ENCODE peak calls at places on chromosome 20, in seven cellular contexts. T is HepG2, X is K562, D is GM12878, J is H1, N is HCT116, Q is SK-N-SH. V is an unnamed sample.

GRCh38 chr20:54624701-54625472 is 149.5 kb downstream of the DOK5 start:
- DNase-seq in T (no peak), Q (no peak), N (no peak), X (no peak), D (no peak), J (no peak), V (no peak)

GRCh38 chr20:37845878-37846277 is 57.0 kb upstream of the VSTM2L start:
- DNase-seq in Q (no peak), J (no peak), N (no peak), T (no peak), D (no peak), X (no peak), V (no peak)

GRCh38 chr20:62064788-62065668 is 653 bp downstream of the TAF4 start:
- DNase-seq in X (peak), J (no peak), T (no peak), D (no peak), N (no peak), Q (peak), V (no peak)

GRCh38 chr20:17538517-17539170 is 7.5 kb upstream of the BFSP1 start:
- DNase-seq in X (peak), T (no peak), N (no peak), J (no peak), Q (no peak), D (peak), V (no peak)

GRCh38 chr20:32585011-32585518 is at the start of gene NOL4L:
- DNase-seq in Q (peak), D (no peak), T (no peak), X (peak), J (peak), N (no peak), V (no peak)

GRCh38 chr20:4059631-4060030 is 44.3 kb upstream of the RNF24 start:
- DNase-seq in D (no peak), N (no peak), J (no peak), X (no peak), T (no peak), Q (no peak), V (no peak)

GRCh38 chr20:57680131-57680716 is 29.6 kb downstream of the PMEPA1 start:
- DNase-seq in Q (no peak), N (no peak), T (no peak), D (peak), X (no peak), J (no peak), V (no peak)

GRCh38 chr20:8670207-8670899 is 398.5 kb upstream of the PLCB4 start:
- DNase-seq in T (no peak), J (no peak), Q (no peak), N (no peak), X (no peak), D (no peak), V (no peak)

GRCh38 chr20:36848078-36848660 is 27.8 kb upstream of the TLDC2 start:
- DNase-seq in Q (no peak), J (no peak), X (no peak), D (no peak), T (no peak), N (no peak), V (no peak)

GRCh38 chr20:33736962-33737361 is 5.2 kb downstream of the ZNF341 start:
- DNase-seq in X (no peak), Q (no peak), N (no peak), T (no peak), D (no peak), J (no peak), V (no peak)

GRCh38 chr20:33730946-33731692 is 677 bp upstream of the ZNF341 start:
- DNase-seq in Q (no peak), T (no peak), X (no peak), N (no peak), D (no peak), J (no peak), V (no peak)

GRCh38 chr20:33731693-33732165 is at the start of gene ZNF341:
- DNase-seq in X (peak), Q (peak), T (peak), J (peak), N (peak), D (peak), V (no peak)

GRCh38 chr20:33732166-33732970 is 572 bp downstream of the ZNF341 start:
- DNase-seq in Q (no peak), N (peak), T (peak), J (peak), X (peak), D (peak), V (no peak)

DNA sequence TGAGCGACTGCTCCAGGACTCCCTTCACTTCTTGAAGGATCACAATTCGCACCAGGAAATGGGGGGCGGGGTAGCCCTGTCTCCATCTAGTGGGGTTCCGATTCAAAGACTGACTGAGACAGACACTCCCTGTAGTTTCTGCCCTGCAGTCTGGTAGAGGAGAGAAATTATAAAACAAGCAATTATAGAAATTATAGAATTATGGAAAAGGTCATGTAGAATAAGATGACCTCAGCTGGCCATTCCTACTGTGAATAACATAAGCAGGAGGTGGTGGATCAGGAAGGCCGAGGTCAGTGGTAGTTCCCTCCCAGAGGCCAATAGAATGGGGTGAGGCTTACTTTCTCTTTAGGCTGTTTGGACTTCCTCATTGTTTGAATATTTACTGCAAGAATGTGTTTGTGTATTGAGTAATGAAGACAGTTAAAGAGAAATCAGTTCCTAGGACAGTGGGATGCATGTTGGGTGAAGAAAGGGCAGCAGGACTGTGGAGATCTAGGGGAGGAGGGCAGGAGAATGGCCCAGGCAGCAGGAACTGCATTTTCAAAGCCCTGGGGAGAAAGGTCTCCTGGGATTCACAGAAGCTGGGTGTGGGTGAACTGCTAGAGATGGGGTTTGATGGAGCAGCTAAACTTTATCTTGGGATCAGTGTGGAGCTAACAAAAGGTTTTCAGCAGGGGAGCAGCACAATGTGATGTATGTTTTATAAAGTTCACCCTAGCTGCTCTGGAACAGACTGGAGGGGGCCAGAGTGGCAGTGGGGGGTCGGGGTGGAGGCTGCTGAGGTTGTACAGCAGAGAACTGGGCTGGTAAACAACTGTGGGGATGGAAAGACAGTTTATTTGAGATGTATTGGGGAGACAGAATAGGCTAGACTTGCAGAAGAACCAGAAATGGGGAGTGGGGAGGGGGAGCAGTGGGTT is 2.1 kb downstream of the ZNF341 start:
- DNase-seq in Q (no peak), N (no peak), J (peak), X (no peak), T (peak), D (peak), V (no peak)
- TF ChIP-seq SIN3A in Q (no peak), N (peak), J (no peak), X (no peak), T (peak), D (no peak), V (no peak)

DNA sequence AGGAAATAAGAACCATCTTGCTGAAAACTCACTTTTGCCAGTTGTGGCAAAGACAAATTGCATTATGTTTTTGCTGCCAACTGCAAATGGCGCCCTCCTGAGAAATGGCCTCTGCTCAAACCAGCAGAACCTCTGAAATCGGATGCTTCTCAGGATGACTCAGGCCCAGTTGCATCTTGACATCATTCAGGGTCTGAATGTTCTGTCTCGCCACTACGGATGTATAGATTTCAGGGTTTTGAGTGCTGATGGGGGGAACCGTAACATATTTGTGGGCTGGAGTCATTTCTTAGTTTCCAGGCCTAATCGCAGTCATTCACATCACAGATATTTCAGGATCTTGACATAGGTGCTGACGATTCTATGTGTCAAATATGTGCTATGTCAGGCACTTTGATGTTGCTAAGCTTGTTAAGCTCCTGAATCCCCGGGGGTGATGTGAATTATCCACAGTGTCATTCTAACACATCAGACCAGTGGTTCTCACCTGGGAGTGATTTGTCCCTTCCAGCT is 207.1 kb downstream of the NFATC2 start:
- DNase-seq in D (no peak), T (no peak), N (no peak), X (no peak), Q (no peak), J (no peak), V (peak)
- TF ChIP-seq SIN3A in D (no peak), T (no peak), N (no peak), X (no peak), Q (no peak), J (no peak), V (no peak)

GRCh38 chr20:51729771-51730170 is 38.4 kb downstream of the ATP9A start:
- DNase-seq in X (no peak), J (no peak), D (no peak), Q (no peak), N (no peak), T (no peak), V (no peak)
- TF ChIP-seq SIN3A in X (no peak), J (no peak), D (no peak), Q (no peak), N (no peak), T (no peak), V (no peak)

GRCh38 chr20:1813674-1814635 is 81.3 kb upstream of the SIRPA start:
- DNase-seq in T (no peak), X (no peak), D (no peak), Q (peak), J (no peak), N (no peak), V (no peak)
- TF ChIP-seq SIN3A in T (no peak), X (no peak), D (no peak), Q (no peak), J (no peak), N (no peak), V (no peak)

GRCh38 chr20:15887387-15887786 is 685.9 kb downstream of the KIF16B start:
- DNase-seq in X (no peak), D (no peak), T (no peak), J (no peak), Q (no peak), N (no peak), V (no peak)

GRCh38 chr20:15889924-15890256 is 683.4 kb downstream of the KIF16B start:
- DNase-seq in D (no peak), N (no peak), T (no peak), Q (no peak), J (no peak), X (no peak), V (no peak)

GRCh38 chr20:15895126-15895525 is 678.1 kb downstream of the KIF16B start:
- DNase-seq in X (no peak), Q (no peak), J (no peak), T (no peak), D (no peak), N (no peak), V (no peak)

GRCh38 chr20:15890358-15890982 is 682.8 kb downstream of the KIF16B start:
- DNase-seq in Q (no peak), T (no peak), J (no peak), D (no peak), X (no peak), N (no peak), V (no peak)

GRCh38 chr20:15889073-15889923 is 684.0 kb downstream of the KIF16B start:
- DNase-seq in J (no peak), T (no peak), D (no peak), Q (peak), N (no peak), X (no peak), V (no peak)
- TF ChIP-seq SIN3A in J (no peak), T (no peak), D (no peak), Q (no peak), N (no peak), X (no peak), V (no peak)

DNA sequence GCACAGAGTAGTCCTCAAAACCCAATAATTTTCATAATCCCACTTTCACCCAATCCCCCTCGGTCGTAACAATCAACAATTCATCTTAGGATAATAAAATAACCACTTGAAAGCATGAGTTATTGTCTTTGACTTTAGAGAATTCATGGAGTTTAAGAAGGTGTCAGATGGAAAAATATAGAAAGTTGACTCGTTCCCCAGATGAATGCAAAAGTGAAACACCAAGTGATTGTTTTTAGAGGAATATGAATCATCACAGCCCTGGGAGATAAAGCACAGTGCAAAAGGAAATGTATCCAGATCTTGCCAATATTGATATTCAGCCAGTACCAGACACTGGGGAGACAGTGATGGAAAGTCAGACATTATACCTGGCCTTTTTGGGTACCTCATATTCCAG is 860.5 kb downstream of the DHX35 start:
- DNase-seq in D (no peak), Q (no peak), T (no peak), N (no peak), X (no peak), J (no peak), V (no peak)
- TF ChIP-seq SIN3A in D (no peak), Q (no peak), T (no peak), N (no peak), X (no peak), J (no peak), V (no peak)

DNA sequence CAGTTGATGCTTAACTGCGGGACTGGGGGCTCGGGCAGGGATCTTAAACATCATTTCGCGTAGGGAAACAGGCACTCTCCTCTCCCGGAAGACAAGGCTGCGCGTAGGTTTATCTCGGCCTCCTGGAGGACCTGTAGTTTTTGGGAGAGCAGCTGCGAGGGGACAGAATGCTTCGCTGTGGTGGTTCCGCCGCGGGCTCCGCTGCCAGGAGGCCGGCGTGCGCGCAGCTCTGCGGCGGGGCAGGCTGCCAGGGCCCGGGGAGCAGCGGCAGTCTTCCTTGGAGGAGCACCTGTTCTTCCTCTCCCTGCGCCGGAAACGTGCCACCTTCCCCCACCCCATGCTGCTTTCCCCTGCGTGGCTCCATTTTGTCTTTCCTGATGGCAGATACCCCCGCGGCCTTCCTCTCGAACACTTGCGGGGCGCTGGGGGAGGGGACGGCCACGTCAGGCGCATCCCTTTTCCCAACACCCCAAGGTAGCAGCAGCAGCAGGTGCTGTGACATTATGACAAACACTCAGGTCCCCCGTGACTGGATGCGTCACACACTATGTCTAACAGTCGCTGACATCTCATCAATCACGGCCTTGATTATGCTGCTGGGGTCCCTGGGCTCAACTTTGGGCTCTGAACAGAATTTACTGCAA is 230.7 kb upstream of the BTBD3 start:
- DNase-seq in J (peak), D (no peak), N (no peak), Q (no peak), T (no peak), X (no peak), V (no peak)
- TF ChIP-seq SIN3A in J (no peak), D (no peak), N (no peak), Q (no peak), T (no peak), X (no peak), V (no peak)

DNA sequence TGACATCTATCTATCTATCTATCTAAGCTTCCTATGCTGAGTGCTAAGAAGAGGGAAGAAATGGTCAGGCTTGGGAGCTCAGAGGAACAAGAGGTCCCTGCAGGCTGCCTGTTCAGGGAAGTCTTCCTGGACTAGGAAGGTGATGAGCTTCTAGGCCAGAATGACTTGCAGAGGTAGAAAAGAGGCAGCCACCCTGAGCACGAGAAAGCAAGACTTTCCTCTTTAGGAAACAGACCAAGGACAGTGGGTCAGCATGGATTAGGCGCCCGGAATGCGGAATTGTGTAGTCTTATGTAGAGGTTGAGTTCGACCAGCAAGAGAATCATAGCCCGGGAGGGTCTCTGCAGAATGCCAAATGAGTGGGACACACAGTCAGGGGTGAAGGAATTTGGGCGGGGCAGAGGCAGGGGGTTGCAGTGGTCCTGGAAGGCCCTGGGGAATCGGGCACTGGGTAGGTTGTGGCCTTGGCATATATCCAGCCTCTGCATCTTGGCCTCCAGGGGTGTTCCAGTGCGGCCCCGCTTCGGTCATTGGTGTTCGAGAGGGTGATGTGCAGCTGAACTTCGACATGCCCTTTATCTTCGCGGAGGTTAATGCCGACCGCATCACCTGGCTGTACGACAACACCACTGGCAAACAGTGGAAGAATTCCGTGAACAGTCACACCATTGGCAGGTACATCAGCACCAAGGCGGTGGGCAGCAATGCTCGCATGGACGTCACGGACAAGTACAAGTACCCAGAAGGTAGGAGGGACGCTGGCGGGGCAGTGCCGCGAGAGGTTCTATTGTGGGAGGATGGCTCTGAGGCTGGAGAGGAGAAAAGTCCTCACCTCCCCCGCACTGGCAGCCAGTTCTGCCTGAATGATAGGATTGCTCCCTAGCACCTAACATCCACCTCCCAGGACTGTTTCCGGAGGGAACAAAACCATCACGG is 32.1 kb downstream of the TGM3 start:
- DNase-seq in Q (no peak), T (no peak), X (no peak), J (no peak), D (no peak), N (no peak), V (no peak)
- TF ChIP-seq SIN3A in Q (no peak), T (no peak), X (no peak), J (no peak), D (no peak), N (no peak), V (no peak)

GRCh38 chr20:10316582-10316981 is 98.0 kb downstream of the SNAP25 start:
- DNase-seq in J (no peak), X (peak), N (peak), Q (no peak), T (peak), D (peak), V (peak)
- TF ChIP-seq SIN3A in J (no peak), X (no peak), N (no peak), Q (no peak), T (no peak), D (no peak), V (no peak)

V was measured in Panc1.